ENCODE peak calls at places on chromosome 14, in four cellular contexts. X is iris pigment epithelial cell, D is nucleus accumbens, E is left colon. A is an unnamed sample.

GRCh38 chr14:71202881-71203280 is 295.6 kb downstream of the PCNX1 start:
- DNase-seq in X (no peak), D (no peak), E (no peak), A (no peak)

GRCh38 chr14:94681300-94682060 is 69.3 kb downstream of the SERPINA3 start:
- DNase-seq in X (peak), D (no peak), E (no peak), A (peak)

GRCh38 chr14:20606190-20606901 is 15.2 kb upstream of the RNASE12 start:
- DNase-seq in X (peak), D (no peak), E (peak), A (peak)

GRCh38 chr14:100299238-100299560 is 7.0 kb downstream of the SLC25A29 start:
- DNase-seq in X (no peak), D (no peak), E (no peak), A (no peak)

GRCh38 chr14:99271288-99271941 is 582 bp downstream of the BCL11B start:
- DNase-seq in X (no peak), D (no peak), E (no peak), A (no peak)

GRCh38 chr14:51962678-51963077 is 26.7 kb upstream of the RTRAF start:
- DNase-seq in X (peak), D (no peak), E (no peak), A (peak)

GRCh38 chr14:65808390-65808789 is 395.9 kb downstream of the FUT8 start:
- DNase-seq in X (no peak), D (no peak), E (no peak), A (no peak)

GRCh38 chr14:37170993-37171392 is 1.4 kb downstream of the SLC25A21 start:
- DNase-seq in X (no peak), D (no peak), E (no peak), A (no peak)

GRCh38 chr14:103233328-103233727 is 100.7 kb upstream of the EIF5 start:
- DNase-seq in X (no peak), D (no peak), E (no peak), A (no peak)

GRCh38 chr14:23675337-23675736 is 39.2 kb downstream of the DHRS2 start:
- DNase-seq in X (no peak), D (no peak), E (no peak), A (no peak)

GRCh38 chr14:85565862-85566296 is 35.9 kb downstream of the FLRT2 start:
- DNase-seq in X (peak), D (no peak), E (no peak), A (peak)

GRCh38 chr14:55711171-55711811 is 131.3 kb downstream of the KTN1 start:
- DNase-seq in X (peak), D (no peak), E (no peak), A (no peak)

GRCh38 chr14:62206456-62206855 is 444.2 kb downstream of the SNAPC1 start:
- DNase-seq in X (peak), D (no peak), E (no peak), A (no peak)